ENCODE peak calls at places on chromosomes 13 and 19, in eight cellular contexts. B is progenitor cell of endocrine pancreas; I is stimulated activated naive CD8-positive, alpha-beta T cell treated with anti-CD3 and anti-CD28 coated beads, Interleukin-15, Interleukin-2, amounts not matched to agents 100 U/mL and 50 U/mL, for 24 hours; L is NCI-H1436; T is mammary epithelial cell; D is H9; R is cardiac fibroblast; J is bronchial epithelial cell. K is an unnamed sample.

GRCh38 chr13:111460548-111461444 is 140.4 kb downstream of the TEX29 start:
- DNase-seq in I (no peak), B (no peak), R (peak), T (peak), D (peak), J (peak), L (peak), K (no peak)

GRCh38 chr19:5547881-5548280 is 19.9 kb downstream of the TINCR start:
- DNase-seq in T (peak), B (no peak), J (peak), D (peak), R (peak), I (peak), L (peak), K (peak)

GRCh38 chr19:39679056-39679790 is 23.5 kb downstream of the LGALS16 start:
- DNase-seq in D (no peak), L (no peak), J (no peak), T (no peak), R (no peak), B (no peak), I (peak), K (no peak)

GRCh38 chr13:22287343-22287922 is 616.6 kb downstream of the FGF9 start:
- DNase-seq in I (no peak), T (no peak), L (no peak), R (no peak), J (no peak), D (no peak), B (no peak), K (no peak)

GRCh38 chr13:74424455-74424854 is 290.3 kb upstream of the KLF12 start:
- DNase-seq in D (no peak), T (no peak), L (no peak), I (no peak), J (no peak), R (no peak), B (no peak), K (no peak)

GRCh38 chr19:50492303-50493052 is 15.8 kb upstream of the GARIN5A start:
- DNase-seq in J (no peak), T (no peak), L (peak), B (no peak), D (peak), I (peak), R (no peak), K (peak)

GRCh38 chr13:39073983-39074382 is 35.7 kb downstream of the NHLRC3 start:
- DNase-seq in I (no peak), T (peak), J (peak), L (no peak), B (no peak), D (no peak), R (no peak), K (no peak)

GRCh38 chr13:67230774-67231480 is 791 bp upstream of the PCDH9 start:
- DNase-seq in L (no peak), J (peak), B (peak), T (peak), R (peak), I (peak), D (peak), K (peak)

GRCh38 chr13:40665754-40666057 is 735 bp downstream of the FOXO1 start:
- DNase-seq in B (no peak), J (no peak), R (no peak), D (no peak), T (no peak), I (peak), L (no peak), K (peak)

K was measured in K562.